ENCODE peak calls at places on chromosomes 7 and 10, in nine cellular contexts. L, Q, J, Y, B, S, M, N and V are unnamed samples.
A peak's percentile ranks its signal among the peaks of the same experiment; 100 is the strongest.

GRCh38 chr10:62025901-62026879 is 124.7 kb downstream of the ARID5B start:
- DNase-seq in L (no peak), Q (no peak), J (no peak), Y (no peak), B (peak; percentile 86), S (no peak), M (no peak), N (no peak), V (no peak)

GRCh38 chr10:688621-689426 is 644 bp downstream of the DIP2C start:
- DNase-seq in L (no peak), Q (peak; percentile 62), J (no peak), Y (no peak), B (peak; percentile 37), S (no peak), M (peak; percentile 30), N (no peak), V (no peak)

GRCh38 chr10:113493195-113493594 is 59.7 kb upstream of the HABP2 start:
- DNase-seq in L (no peak), Q (no peak), J (no peak), Y (no peak), B (peak; percentile 30), S (no peak), M (no peak), N (no peak), V (no peak)

GRCh38 chr10:17179002-17179401 is 22.5 kb downstream of the TRDMT1 start:
- DNase-seq in L (no peak), Q (no peak), J (no peak), Y (no peak), B (no peak), S (no peak), M (no peak), N (no peak), V (no peak)

GRCh38 chr7:26199301-26200112 is 1.0 kb downstream of the HNRNPA2B1 start:
- DNase-seq in L (peak; percentile 62), Q (peak; percentile 96), J (peak; percentile 44), Y (peak; percentile 65), B (no peak), S (peak; percentile 78), M (peak; percentile 67), N (no peak), V (peak; percentile 44)

GRCh38 chr10:227014-227413 is 91.8 kb downstream of the ZMYND11 start:
- DNase-seq in L (no peak), Q (no peak), J (no peak), Y (no peak), B (no peak), S (no peak), M (no peak), N (no peak), V (no peak)

GRCh38 chr7:129786825-129787563 is 165.8 kb downstream of the UBE2H start:
- DNase-seq in L (no peak), Q (no peak), J (no peak), Y (no peak), B (no peak), S (no peak), M (no peak), N (no peak), V (no peak)

GRCh38 chr10:30063098-30063497 is 3.7 kb upstream of the JCAD start:
- DNase-seq in L (no peak), Q (no peak), J (no peak), Y (no peak), B (peak; percentile 47), S (no peak), M (peak; percentile 64), N (peak; percentile 47), V (no peak)

GRCh38 chr10:132296671-132297443 is 10.9 kb downstream of the STK32C start:
- DNase-seq in L (no peak), Q (peak; percentile 8), J (no peak), Y (no peak), B (no peak), S (no peak), M (no peak), N (no peak), V (no peak)

GRCh38 chr10:77925795-77926565 is 575 bp downstream of the DLG5 start:
- DNase-seq in L (peak; percentile 44), Q (peak; percentile 59), J (no peak), Y (peak; percentile 57), B (no peak), S (no peak), M (peak; percentile 43), N (no peak), V (peak; percentile 8)

GRCh38 chr10:51399840-51400239 is 299.6 kb downstream of the CSTF2T start:
- DNase-seq in L (no peak), Q (no peak), J (no peak), Y (no peak), B (no peak), S (no peak), M (no peak), N (no peak), V (no peak)

GRCh38 chr7:28062197-28062988 is 118.2 kb downstream of the JAZF1 start:
- DNase-seq in L (peak; percentile 4), Q (peak; percentile 92), J (no peak), Y (peak; percentile 75), B (peak; percentile 68), S (peak; percentile 88), M (peak; percentile 92), N (no peak), V (peak; percentile 83)

GRCh38 chr7:26365077-26365896 is 73.6 kb downstream of the SNX10 start:
- DNase-seq in L (peak; percentile 42), Q (peak; percentile 93), J (peak; percentile 25), Y (peak; percentile 68), B (peak; percentile 71), S (peak; percentile 83), M (peak; percentile 86), N (peak; percentile 36), V (no peak)

GRCh38 chr7:106778656-106779250 is 86.3 kb upstream of the PIK3CG start:
- DNase-seq in L (no peak), Q (no peak), J (no peak), Y (no peak), B (no peak), S (no peak), M (no peak), N (no peak), V (no peak)

GRCh38 chr10:133123746-133124356 is 36.1 kb downstream of the ADGRA1 start:
- DNase-seq in L (no peak), Q (no peak), J (no peak), Y (no peak), B (no peak), S (no peak), M (no peak), N (no peak), V (no peak)

GRCh38 chr10:74334221-74334620 is 183.2 kb downstream of the ADK start:
- DNase-seq in L (no peak), Q (no peak), J (no peak), Y (no peak), B (no peak), S (no peak), M (no peak), N (no peak), V (no peak)

GRCh38 chr7:38731195-38731594 is 100.0 kb upstream of the AMPH start:
- DNase-seq in L (no peak), Q (no peak), J (no peak), Y (no peak), B (peak; percentile 32), S (no peak), M (no peak), N (no peak), V (no peak)

GRCh38 chr10:72736176-72736795 is 44.3 kb downstream of the MCU start:
- DNase-seq in L (no peak), Q (peak; percentile 42), J (no peak), Y (no peak), B (peak; percentile 53), S (no peak), M (no peak), N (peak; percentile 19), V (no peak)

GRCh38 chr7:77738871-77739270 is 42.6 kb downstream of the RSBN1L start:
- DNase-seq in L (no peak), Q (no peak), J (no peak), Y (no peak), B (peak; percentile 94), S (peak; percentile 48), M (no peak), N (no peak), V (no peak)

GRCh38 chr7:117645456-117646181 is 165.8 kb downstream of the CFTR start:
- DNase-seq in L (no peak), Q (no peak), J (no peak), Y (no peak), B (no peak), S (peak; percentile 80), M (peak; percentile 33), N (no peak), V (no peak)

GRCh38 chr10:42973870-42974692 is 102.8 kb upstream of the RET start:
- DNase-seq in L (no peak), Q (no peak), J (no peak), Y (no peak), B (no peak), S (no peak), M (no peak), N (no peak), V (no peak)

GRCh38 chr10:50941629-50942028 is 56.2 kb upstream of the A1CF start:
- DNase-seq in L (no peak), Q (no peak), J (no peak), Y (no peak), B (no peak), S (no peak), M (no peak), N (no peak), V (no peak)

GRCh38 chr7:52689912-52690311 is 345.5 kb upstream of the POM121L12 start:
- DNase-seq in L (no peak), Q (no peak), J (no peak), Y (no peak), B (no peak), S (peak; percentile 56), M (no peak), N (no peak), V (no peak)

GRCh38 chr10:9227679-9228365 is 1173.3 kb downstream of the GATA3 start:
- DNase-seq in L (no peak), Q (no peak), J (no peak), Y (no peak), B (no peak), S (no peak), M (no peak), N (no peak), V (no peak)

GRCh38 chr7:116210345-116211005 is at the start of gene TES:
- DNase-seq in L (peak; percentile 90), Q (peak; percentile 81), J (peak; percentile 11), Y (peak; percentile 75), B (no peak), S (no peak), M (peak; percentile 88), N (no peak), V (no peak)

GRCh38 chr10:17606547-17607040 is 10.6 kb downstream of the HACD1 start:
- DNase-seq in L (no peak), Q (no peak), J (no peak), Y (no peak), B (no peak), S (no peak), M (no peak), N (no peak), V (no peak)

GRCh38 chr10:8133146-8133545 is 78.7 kb downstream of the GATA3 start:
- DNase-seq in L (peak; percentile 62), Q (no peak), J (no peak), Y (no peak), B (no peak), S (peak; percentile 22), M (no peak), N (no peak), V (no peak)